ENCODE peak calls at places on chromosomes 1 and 21, in nine cellular contexts. I, V, M, P, X, E, F, S and R are unnamed samples.

GRCh38 chr21:28959367-28960099 is 33.1 kb downstream of the LTN1 start:
- DNase-seq in I (no peak), V (no peak), M (no peak), P (no peak), X (peak), E (no peak), F (peak), S (no peak), R (peak)

GRCh38 chr1:147622731-147623130 is 47.6 kb downstream of the ACP6 start:
- DNase-seq in I (no peak), V (no peak), M (no peak), P (no peak), X (no peak), E (no peak), F (no peak), S (no peak), R (no peak)

GRCh38 chr21:14056771-14057191 is 154.0 kb downstream of the LIPI start:
- DNase-seq in I (no peak), V (no peak), M (peak), P (no peak), X (no peak), E (no peak), F (no peak), S (no peak), R (no peak)

GRCh38 chr1:35573198-35573775 is at the start of gene TFAP2E:
- DNase-seq in I (no peak), V (peak), M (no peak), P (no peak), X (peak), E (no peak), F (peak), S (peak), R (peak)

GRCh38 chr1:77292551-77292950 is 10.7 kb downstream of the AK5 start:
- DNase-seq in I (no peak), V (no peak), M (no peak), P (no peak), X (no peak), E (no peak), F (no peak), S (no peak), R (no peak)

GRCh38 chr1:3366181-3367051 is 88.0 kb upstream of the ARHGEF16 start:
- DNase-seq in I (no peak), V (no peak), M (no peak), P (no peak), X (no peak), E (peak), F (peak), S (no peak), R (peak)

GRCh38 chr1:201884472-201884871 is 4.2 kb upstream of the SHISA4 start:
- DNase-seq in I (no peak), V (no peak), M (peak), P (peak), X (no peak), E (peak), F (no peak), S (no peak), R (no peak)

GRCh38 chr21:39326607-39327307 is 13.3 kb upstream of the BRWD1 start:
- DNase-seq in I (no peak), V (no peak), M (no peak), P (no peak), X (no peak), E (no peak), F (no peak), S (no peak), R (no peak)

GRCh38 chr1:84152649-84153056 is 8.6 kb downstream of the PRKACB start:
- DNase-seq in I (no peak), V (no peak), M (no peak), P (no peak), X (no peak), E (no peak), F (no peak), S (no peak), R (no peak)

GRCh38 chr1:80164150-80164549 is 1157.6 kb upstream of the ADGRL4 start:
- DNase-seq in I (no peak), V (no peak), M (no peak), P (no peak), X (no peak), E (no peak), F (no peak), S (no peak), R (no peak)

GRCh38 chr21:25967566-25968438 is 202.8 kb downstream of the APP start:
- DNase-seq in I (no peak), V (no peak), M (no peak), P (no peak), X (no peak), E (no peak), F (no peak), S (no peak), R (peak)

GRCh38 chr1:228222548-228222947 is 14.7 kb downstream of the OBSCN start:
- DNase-seq in I (no peak), V (no peak), M (no peak), P (no peak), X (no peak), E (no peak), F (no peak), S (no peak), R (no peak)

GRCh38 chr21:38769253-38769780 is 36.4 kb upstream of the ETS2 start:
- DNase-seq in I (no peak), V (no peak), M (no peak), P (no peak), X (no peak), E (no peak), F (peak), S (no peak), R (peak)

GRCh38 chr1:203325004-203325417 is 19.7 kb downstream of the BTG2 start:
- DNase-seq in I (no peak), V (no peak), M (no peak), P (no peak), X (no peak), E (no peak), F (no peak), S (no peak), R (no peak)

GRCh38 chr1:119870917-119871486 is 25.3 kb downstream of the ADAM30 start:
- DNase-seq in I (peak), V (peak), M (peak), P (peak), X (peak), E (peak), F (peak), S (peak), R (peak)

DNA sequence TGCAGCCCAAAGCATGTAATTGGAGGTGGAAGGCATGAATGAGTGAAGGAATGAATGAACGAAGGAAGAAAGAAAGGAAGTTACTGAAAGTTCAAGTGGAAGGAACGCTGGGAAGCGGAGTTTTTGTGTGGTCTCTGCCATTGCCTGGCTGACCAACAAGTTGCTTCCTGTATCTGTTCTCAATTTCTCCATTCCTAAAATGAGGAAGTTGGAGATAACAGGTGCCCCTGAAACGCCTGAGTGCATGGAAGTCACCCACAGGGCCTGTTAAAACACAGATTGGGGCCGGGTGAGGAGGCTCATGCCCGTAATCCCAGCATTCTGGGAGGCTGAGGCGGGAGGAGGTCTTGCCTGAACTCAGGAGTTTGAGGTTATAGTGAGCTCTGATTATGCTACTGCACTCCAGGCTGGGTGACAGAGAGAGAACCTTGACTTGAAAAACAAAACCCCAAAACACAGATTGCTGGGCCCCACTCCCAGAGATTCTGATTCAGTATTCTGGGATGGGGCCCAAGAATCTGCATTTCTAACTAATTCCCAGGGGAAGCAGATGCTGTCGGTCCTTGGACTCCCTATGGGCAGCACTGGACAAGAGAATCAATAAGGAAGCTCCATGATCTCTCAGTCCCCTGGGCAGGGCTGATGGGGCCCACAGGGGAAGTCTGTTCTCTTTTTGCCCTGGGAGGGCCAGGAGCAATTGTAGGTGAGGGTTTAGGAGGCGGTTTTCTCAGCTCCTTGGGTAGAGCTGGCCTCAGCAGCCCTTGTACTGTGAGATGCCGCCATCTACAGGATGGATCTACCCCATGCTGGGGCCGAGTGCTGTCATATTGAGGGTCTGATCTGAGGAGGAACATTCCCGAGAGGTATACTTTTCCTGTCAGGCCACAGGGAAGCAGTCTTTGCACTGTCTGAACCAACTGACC is 3.3 kb upstream of the CNR2 start:
- DNase-seq in I (peak), V (peak), M (no peak), P (peak), X (peak), E (peak), F (peak), S (peak), R (peak)
- TF ChIP-seq CTCF in I (peak), V (peak), M (peak), P (peak), X (peak), E (peak), F (peak), S (peak), R (peak)

DNA sequence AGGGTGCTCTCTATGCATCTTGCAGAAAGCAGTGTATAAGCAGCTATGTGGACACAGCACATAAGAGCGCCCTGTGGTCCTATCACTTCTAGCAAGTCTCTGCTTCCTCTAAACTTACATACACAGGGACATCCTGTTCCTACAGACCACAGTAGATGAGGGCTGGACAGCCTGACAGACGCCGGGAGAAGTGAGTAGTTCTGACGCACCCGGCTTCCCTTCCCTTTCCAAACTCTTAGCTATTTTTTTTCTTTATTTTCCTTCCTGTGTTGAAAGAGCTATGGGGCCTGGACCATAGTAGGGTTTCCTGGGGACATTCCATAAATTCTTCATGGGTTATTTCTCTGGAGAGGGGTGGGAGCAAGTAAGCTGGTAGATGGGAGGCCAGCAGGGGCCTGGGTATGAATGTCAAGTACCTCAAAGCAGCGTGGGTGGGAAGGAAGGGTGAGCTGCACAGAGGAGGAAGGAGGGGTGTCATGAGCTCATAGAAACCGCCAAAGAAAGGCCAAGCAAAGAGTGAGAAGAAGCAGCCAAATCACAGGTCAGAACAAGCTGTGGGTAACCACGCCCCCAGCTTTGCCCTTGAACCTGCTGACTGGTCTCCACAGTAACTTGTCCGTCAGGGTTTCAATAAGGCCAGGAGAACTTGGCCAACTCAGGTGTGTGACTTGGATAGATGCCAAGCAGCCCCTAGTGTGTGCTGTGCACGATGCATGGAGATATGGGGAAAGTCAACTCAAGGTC is 36.6 kb downstream of the PLXNA2 start:
- DNase-seq in I (peak), V (peak), M (no peak), P (peak), X (no peak), E (peak), F (peak), S (peak), R (peak)
- H3K4me3 ChIP-seq in I (no peak), V (no peak), M (no peak), P (no peak), X (no peak), E (no peak), F (no peak), S (no peak), R (no peak)

GRCh38 chr1:232630894-232631195 is 912 bp upstream of the SIPA1L2 start:
- DNase-seq in I (no peak), V (no peak), M (no peak), P (no peak), X (no peak), E (no peak), F (no peak), S (no peak), R (no peak)

GRCh38 chr1:232635279-232635678 is 5.3 kb upstream of the SIPA1L2 start:
- DNase-seq in I (no peak), V (no peak), M (no peak), P (no peak), X (no peak), E (no peak), F (no peak), S (no peak), R (no peak)

GRCh38 chr1:232636799-232637198 is 6.9 kb upstream of the SIPA1L2 start:
- DNase-seq in I (no peak), V (no peak), M (no peak), P (no peak), X (no peak), E (no peak), F (no peak), S (no peak), R (no peak)

GRCh38 chr1:232634086-232634485 is 4.2 kb upstream of the SIPA1L2 start:
- DNase-seq in I (peak), V (peak), M (peak), P (peak), X (no peak), E (peak), F (no peak), S (peak), R (no peak)

DNA sequence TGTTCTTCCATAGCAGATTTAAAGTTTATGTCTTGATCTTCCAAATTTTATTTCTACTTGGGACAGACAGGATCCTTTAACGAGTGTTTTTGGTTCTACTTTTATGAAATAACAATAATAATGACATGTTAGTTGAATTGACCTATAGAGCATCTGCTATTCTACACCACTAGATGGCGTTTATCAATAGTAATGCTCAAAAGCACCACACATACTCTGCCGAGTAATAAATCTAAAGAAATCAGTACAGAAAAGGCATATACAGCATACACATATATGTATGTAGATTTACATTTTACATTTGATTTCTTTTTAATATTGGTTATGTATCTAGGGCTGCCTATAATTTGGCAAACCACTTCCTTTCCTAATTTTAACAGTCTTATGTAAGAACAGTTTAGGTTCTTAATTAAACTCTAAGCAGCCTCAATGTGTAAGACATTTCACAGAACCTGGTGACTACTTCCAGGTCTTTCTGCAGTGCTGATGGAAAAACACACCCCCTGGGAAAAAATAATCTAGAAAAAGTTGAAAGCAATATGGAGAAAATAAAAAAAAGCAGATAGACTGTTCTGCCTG is 5.9 kb upstream of the SIPA1L2 start:
- DNase-seq in I (no peak), V (no peak), M (no peak), P (no peak), X (peak), E (no peak), F (peak), S (no peak), R (peak)
- TF ChIP-seq CTCF in I (peak), V (peak), M (peak), P (peak), X (peak), E (peak), F (peak), S (peak), R (peak)

GRCh38 chr1:234355782-234356510 is 17.3 kb upstream of the COA6 start:
- DNase-seq in I (no peak), V (no peak), M (no peak), P (no peak), X (no peak), E (no peak), F (no peak), S (no peak), R (no peak)
- H3K4me3 ChIP-seq in I (no peak), V (no peak), M (no peak), P (no peak), X (peak), E (peak), F (no peak), S (no peak), R (no peak)

GRCh38 chr1:241157435-241157834 is 199.6 kb downstream of the RGS7 start:
- DNase-seq in I (no peak), V (no peak), M (no peak), P (no peak), X (no peak), E (no peak), F (no peak), S (no peak), R (no peak)
- TF ChIP-seq CTCF in I (no peak), V (no peak), M (no peak), P (no peak), X (no peak), E (no peak), F (no peak), S (no peak), R (no peak)

DNA sequence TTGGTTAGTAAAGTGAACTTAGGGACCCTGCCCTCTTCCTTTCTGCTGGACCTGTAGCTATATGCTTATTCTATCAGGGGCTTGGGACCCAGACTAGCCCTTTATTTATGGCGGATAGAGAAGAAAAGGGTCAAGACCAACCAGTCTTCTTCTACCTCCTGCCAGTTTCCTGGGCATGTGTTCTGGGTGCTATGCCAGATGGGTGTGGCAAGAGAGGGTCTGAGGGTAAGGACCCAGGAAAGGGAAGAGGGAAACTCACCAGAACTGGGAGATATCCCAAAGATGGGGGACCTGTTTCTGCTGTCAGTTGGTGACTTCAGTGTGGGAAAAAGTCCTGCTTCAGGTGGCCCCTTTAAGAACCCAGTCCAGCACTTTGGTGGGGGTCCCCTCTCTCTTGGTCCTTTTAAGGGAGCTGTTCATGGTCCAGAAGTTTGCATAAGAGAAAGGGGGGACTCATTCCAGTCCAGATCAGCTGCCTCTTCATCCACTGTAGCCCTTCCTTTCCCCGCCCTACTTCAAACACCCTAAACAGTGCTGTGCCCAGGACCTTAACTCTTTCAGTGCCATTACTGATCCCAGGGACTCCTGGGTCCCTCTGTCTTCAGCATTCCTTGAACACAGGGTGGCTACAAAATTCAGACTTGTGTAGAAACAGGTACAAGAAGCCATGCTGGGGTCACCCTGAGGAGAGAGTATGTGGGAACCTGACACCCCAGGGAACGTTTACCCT is 18.4 kb downstream of the SSR2 start:
- DNase-seq in I (no peak), V (peak), M (no peak), P (no peak), X (no peak), E (no peak), F (no peak), S (peak), R (no peak)
- H3K4me3 ChIP-seq in I (no peak), V (no peak), M (no peak), P (no peak), X (peak), E (no peak), F (no peak), S (peak), R (no peak)

GRCh38 chr1:33088119-33088906 is 7.4 kb downstream of the AZIN2 start:
- DNase-seq in I (no peak), V (no peak), M (no peak), P (no peak), X (no peak), E (no peak), F (no peak), S (no peak), R (no peak)

GRCh38 chr1:33087677-33088076 is 6.7 kb downstream of the AZIN2 start:
- DNase-seq in I (no peak), V (no peak), M (no peak), P (no peak), X (no peak), E (no peak), F (no peak), S (no peak), R (no peak)

GRCh38 chr1:33085332-33085731 is 4.4 kb downstream of the AZIN2 start:
- DNase-seq in I (no peak), V (no peak), M (no peak), P (no peak), X (no peak), E (no peak), F (no peak), S (no peak), R (no peak)

GRCh38 chr1:33089457-33089856 is 8.5 kb downstream of the AZIN2 start:
- DNase-seq in I (no peak), V (no peak), M (peak), P (no peak), X (no peak), E (no peak), F (no peak), S (no peak), R (no peak)

GRCh38 chr1:33086384-33086850 is 5.5 kb downstream of the AZIN2 start:
- DNase-seq in I (peak), V (peak), M (peak), P (peak), X (peak), E (peak), F (peak), S (peak), R (peak)
- TF ChIP-seq CTCF in I (peak), V (peak), M (peak), P (peak), X (peak), E (peak), F (peak), S (peak), R (peak)

DNA sequence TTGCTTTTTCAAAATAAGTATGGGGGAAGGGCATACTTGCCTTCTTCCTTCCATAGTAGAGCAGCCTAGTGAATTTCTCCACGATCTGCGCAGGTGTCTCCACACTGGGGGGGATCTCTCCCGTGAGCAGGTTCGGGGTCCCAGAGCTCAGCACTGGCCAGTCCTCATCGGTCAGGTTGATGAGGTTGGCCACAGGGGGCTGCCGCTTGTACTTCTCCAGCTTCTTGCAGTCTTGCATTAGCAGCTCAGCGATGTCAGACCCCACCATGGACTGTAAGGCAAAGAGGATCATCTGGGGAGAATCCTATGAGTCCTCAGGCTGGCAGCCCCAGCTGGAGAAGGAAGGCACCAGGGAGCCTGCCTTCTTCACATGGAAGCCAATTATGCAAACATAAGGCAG is 11.8 kb downstream of the SEC16B start:
- DNase-seq in I (no peak), V (no peak), M (no peak), P (no peak), X (no peak), E (no peak), F (no peak), S (no peak), R (no peak)
- H3K4me3 ChIP-seq in I (no peak), V (no peak), M (no peak), P (no peak), X (no peak), E (no peak), F (no peak), S (no peak), R (no peak)